ENCODE peak calls at places on chromosomes 13 and 19, in five cellular contexts. Z is body of pancreas; F is Caco-2; H is naive thymus-derived CD4-positive, alpha-beta T cell; Q is GM12865. W is an unnamed sample.
A peak's percentile ranks its signal among the peaks of the same experiment; 100 is the strongest.

GRCh38 chr13:27355894-27356293 is 68.5 kb upstream of the GTF3A start:
- DNase-seq in H (no peak), F (no peak), Q (no peak), Z (no peak), W (no peak)

GRCh38 chr19:14091086-14091884 is 734 bp upstream of the SAMD1 start:
- DNase-seq in Q (peak; percentile 85), H (peak; percentile 82), Z (peak; percentile 43), F (peak; percentile 83), W (peak; percentile 80)

GRCh38 chr13:50677687-50678463 is 165.6 kb downstream of the DLEU7 start:
- DNase-seq in H (no peak), F (no peak), Q (no peak), Z (no peak), W (no peak)

GRCh38 chr13:68368922-68369321 is 1138.8 kb upstream of the PCDH9 start:
- DNase-seq in Z (no peak), Q (no peak), F (no peak), H (no peak), W (no peak)

GRCh38 chr13:99218545-99218944 is 17.9 kb downstream of the UBAC2 start:
- DNase-seq in F (no peak), Q (no peak), H (no peak), Z (peak; percentile 72), W (no peak)

GRCh38 chr13:109787135-109787954 is 962 bp upstream of the IRS2 start:
- DNase-seq in F (no peak), Z (peak; percentile 53), H (peak; percentile 14), Q (no peak), W (peak; percentile 24)

GRCh38 chr19:51948979-51949378 is 21.7 kb downstream of the ZNF613 start:
- DNase-seq in F (no peak), Z (no peak), H (no peak), Q (no peak), W (no peak)

GRCh38 chr19:38676023-38676877 is 28.8 kb downstream of the ACTN4 start:
- DNase-seq in H (no peak), Z (peak; percentile 44), Q (peak; percentile 55), F (no peak), W (no peak)

GRCh38 chr19:1082165-1082927 is 12.8 kb downstream of the POLR2E start:
- DNase-seq in H (peak; percentile 79), Z (peak; percentile 93), F (peak; percentile 70), Q (peak; percentile 87), W (peak; percentile 86)

GRCh38 chr19:1929051-1929742 is 11.8 kb upstream of the CSNK1G2 start:
- DNase-seq in Q (peak; percentile 89), H (peak; percentile 66), Z (peak; percentile 81), F (peak; percentile 77), W (peak; percentile 76)

GRCh38 chr13:98539655-98540054 is 37.3 kb downstream of the STK24 start:
- DNase-seq in Z (no peak), H (no peak), F (no peak), Q (no peak), W (no peak)

GRCh38 chr19:46625731-46626130 is 842 bp upstream of the PTGIR start:
- DNase-seq in Z (no peak), F (no peak), Q (no peak), H (no peak), W (no peak)

GRCh38 chr19:1251503-1252220 is 3.3 kb downstream of the MIDN start:
- DNase-seq in H (peak; percentile 60), Z (peak; percentile 90), Q (no peak), F (peak; percentile 79), W (peak; percentile 69)

GRCh38 chr13:90719452-90719851 is 628.0 kb upstream of the MIR17HG start:
- DNase-seq in F (no peak), H (no peak), Z (no peak), Q (no peak), W (no peak)

GRCh38 chr13:45011198-45011597 is 21.9 kb downstream of the GPALPP1 start:
- DNase-seq in H (no peak), Q (no peak), Z (no peak), F (no peak), W (no peak)

GRCh38 chr19:43554317-43554895 is 20.9 kb downstream of the XRCC1 start:
- DNase-seq in Q (no peak), F (no peak), H (no peak), Z (no peak), W (no peak)

GRCh38 chr19:7912144-7912696 is 2.4 kb upstream of the TGFBR3L start:
- DNase-seq in H (no peak), Z (no peak), F (no peak), Q (no peak), W (no peak)

GRCh38 chr13:110723598-110723997 is 10.1 kb downstream of the ING1 start:
- DNase-seq in Z (no peak), Q (no peak), F (no peak), H (no peak), W (no peak)

GRCh38 chr13:76936736-76937135 is 11.6 kb upstream of the ACOD1 start:
- DNase-seq in F (no peak), Z (no peak), Q (no peak), H (no peak), W (no peak)

GRCh38 chr13:35471466-35472307 is 4.8 kb downstream of the MAB21L1 start:
- DNase-seq in Z (no peak), H (no peak), F (no peak), Q (no peak), W (no peak)

GRCh38 chr13:103762523-103762922 is 696.3 kb upstream of the SLC10A2 start:
- DNase-seq in H (no peak), Q (no peak), F (no peak), Z (no peak), W (no peak)

GRCh38 chr13:67224148-67224846 is 5.8 kb downstream of the PCDH9 start:
- DNase-seq in H (peak; percentile 46), Z (peak; percentile 89), F (peak; percentile 60), Q (peak; percentile 46), W (peak; percentile 39)

GRCh38 chr13:113737803-113738202 is 21.2 kb upstream of the TMEM255B start:
- DNase-seq in H (no peak), Q (no peak), F (no peak), Z (no peak), W (no peak)

GRCh38 chr13:35530147-35530546 is 53.7 kb upstream of the MAB21L1 start:
- DNase-seq in F (no peak), Z (no peak), Q (peak; percentile 5), H (no peak), W (no peak)

GRCh38 chr19:52942371-52943133 is 19.3 kb upstream of the ZNF888 start:
- DNase-seq in H (peak; percentile 94), F (peak; percentile 94), Q (peak; percentile 94), Z (peak; percentile 93), W (peak; percentile 98)

GRCh38 chr19:12623361-12624031 is 12.8 kb downstream of the ZNF791 start:
- DNase-seq in Z (no peak), H (no peak), F (no peak), Q (no peak), W (no peak)

GRCh38 chr13:77448689-77449088 is 86.8 kb upstream of the SCEL start:
- DNase-seq in F (no peak), Z (no peak), Q (no peak), H (no peak), W (no peak)

GRCh38 chr19:32646556-32646955 is 28.4 kb downstream of the ANKRD27 start:
- DNase-seq in Q (peak; percentile 40), H (no peak), F (no peak), Z (no peak), W (no peak)

GRCh38 chr13:96785986-96786385 is 208.3 kb downstream of the OXGR1 start:
- DNase-seq in F (no peak), Z (no peak), Q (no peak), H (no peak), W (no peak)

GRCh38 chr13:80888421-80888820 is 547.5 kb upstream of the SPRY2 start:
- DNase-seq in Z (no peak), Q (no peak), H (no peak), F (no peak), W (no peak)

GRCh38 chr19:55694656-55695491 is 19.8 kb downstream of the EPN1 start:
- DNase-seq in Q (no peak), H (no peak), F (peak; percentile 31), Z (peak; percentile 12), W (no peak)

GRCh38 chr13:102965802-102966201 is 100.4 kb downstream of the SLC10A2 start:
- DNase-seq in Z (no peak), Q (peak; percentile 46), F (no peak), H (no peak), W (no peak)

GRCh38 chr13:106573855-106574254 is 5.9 kb upstream of the ARGLU1 start:
- DNase-seq in H (no peak), Z (no peak), Q (no peak), F (no peak), W (no peak)

GRCh38 chr13:99505814-99506269 is 4.6 kb downstream of the TM9SF2 start:
- DNase-seq in F (no peak), Z (no peak), H (peak; percentile 16), Q (peak; percentile 13), W (peak; percentile 32)

GRCh38 chr13:112605531-112605990 is 17.6 kb upstream of the TUBGCP3 start:
- DNase-seq in Q (no peak), F (no peak), H (no peak), Z (no peak), W (no peak)
- H3K4me3 ChIP-seq in Q (no peak overlapping the region), F (peak overlapping the region; percentile 41), H (peak overlapping the region; percentile 51), Z (no peak overlapping the region), W (no peak overlapping the region)

GRCh38 chr13:21957833-21958232 is 287.0 kb downstream of the FGF9 start:
- DNase-seq in Q (no peak), H (no peak), Z (no peak), F (no peak), W (no peak)
- H3K4me3 ChIP-seq in Q (no peak overlapping the region), H (no peak overlapping the region), Z (no peak overlapping the region), F (no peak overlapping the region), W (no peak overlapping the region)

GRCh38 chr13:55573565-55573964 is 1567.2 kb upstream of the PRR20A start:
- DNase-seq in H (no peak), Z (no peak), F (no peak), Q (no peak), W (no peak)
- H3K4me3 ChIP-seq in H (no peak overlapping the region), Z (no peak overlapping the region), F (no peak overlapping the region), Q (no peak overlapping the region), W (no peak overlapping the region)

GRCh38 chr19:54149021-54149812 is 10.3 kb downstream of the LENG1 start:
- DNase-seq in Q (no peak), Z (no peak), F (no peak), H (no peak), W (no peak)

GRCh38 chr19:54152267-54152666 is 7.3 kb downstream of the LENG1 start:
- DNase-seq in Z (no peak), Q (no peak), F (no peak), H (no peak), W (no peak)

GRCh38 chr19:54153731-54154326 is 5.7 kb downstream of the LENG1 start:
- DNase-seq in H (no peak), Z (no peak), Q (no peak), F (no peak), W (no peak)

GRCh38 chr19:54152878-54153524 is 6.5 kb downstream of the LENG1 start:
- DNase-seq in H (no peak), Q (no peak), Z (no peak), F (no peak), W (no peak)

DNA sequence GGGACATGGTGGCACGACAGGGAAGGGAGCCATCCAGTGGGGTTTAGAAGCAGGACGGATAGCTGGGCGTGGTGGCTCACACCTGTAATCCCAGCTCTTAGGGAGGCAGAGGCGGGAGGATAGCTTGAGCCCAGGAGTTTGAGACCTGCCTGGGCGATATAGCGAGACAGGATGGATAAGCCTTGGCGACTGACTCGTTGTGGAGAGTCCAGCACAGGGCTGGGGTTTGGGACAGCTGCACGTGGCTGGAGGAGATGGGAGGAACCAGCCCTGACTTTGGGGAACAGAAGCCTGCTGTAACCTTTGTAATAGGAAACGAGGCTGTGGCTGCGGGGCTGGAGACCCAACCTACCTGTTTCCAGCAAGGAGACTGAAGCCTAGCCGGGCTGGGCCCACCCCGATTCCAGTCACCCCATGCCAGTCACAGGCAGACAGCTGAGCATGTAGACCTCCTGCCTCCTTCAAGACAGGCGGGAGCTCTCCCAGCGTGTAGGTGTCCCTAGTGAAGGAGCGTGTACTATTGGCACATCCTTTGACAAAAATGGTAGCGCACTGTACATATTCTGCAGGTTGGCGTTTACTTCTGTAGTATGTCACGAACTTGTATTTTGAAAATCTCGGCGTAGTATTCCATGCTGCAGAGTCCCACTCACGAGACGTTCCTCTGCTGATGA is 8.0 kb downstream of the LENG1 start:
- DNase-seq in Q (no peak), F (no peak), Z (no peak), H (no peak), W (no peak)
- H3K4me3 ChIP-seq in Q (no peak overlapping the region), F (no peak overlapping the region), Z (no peak overlapping the region), H (no peak overlapping the region), W (no peak overlapping the region)

W was measured in CD4-positive, alpha-beta memory T cell.